ENCODE peak calls at places on chromosomes 1 and 21, in seven cellular contexts. One of them, this sample, is unnamed.

GRCh38 chr1:39752703-39753102 is 14.0 kb downstream of the PPIE start:
- DNase-seq in head of caudate nucleus: no peak
- DNase-seq in activated CD8-positive, alpha-beta memory T cell treated with anti-CD3 and anti-CD28 coated beads, Interleukin-2, amount 50 U/mL, for 48 hours: no peak
- DNase-seq in hepatic stellate cell: no peak
- DNase-seq in WTC11: no peak
- DNase-seq in activated T-cell treated with anti-CD3 and anti-CD28 coated beads for 1 hour: no peak
- DNase-seq in left ventricle myocardium superior: no peak
- DNase-seq in this sample: no peak

GRCh38 chr21:25412090-25412489 is 195.2 kb downstream of the MRPL39 start:
- DNase-seq in head of caudate nucleus: no peak
- DNase-seq in activated CD8-positive, alpha-beta memory T cell treated with anti-CD3 and anti-CD28 coated beads, Interleukin-2, amount 50 U/mL, for 48 hours: no peak
- DNase-seq in hepatic stellate cell: no peak
- DNase-seq in WTC11: no peak
- DNase-seq in activated T-cell treated with anti-CD3 and anti-CD28 coated beads for 1 hour: no peak
- DNase-seq in left ventricle myocardium superior: no peak
- DNase-seq in this sample: no peak

GRCh38 chr21:41557884-41558283 is 49.9 kb upstream of the TMPRSS2 start:
- DNase-seq in head of caudate nucleus: no peak
- DNase-seq in activated CD8-positive, alpha-beta memory T cell treated with anti-CD3 and anti-CD28 coated beads, Interleukin-2, amount 50 U/mL, for 48 hours: no peak
- DNase-seq in hepatic stellate cell: no peak
- DNase-seq in WTC11: no peak
- DNase-seq in activated T-cell treated with anti-CD3 and anti-CD28 coated beads for 1 hour: no peak
- DNase-seq in left ventricle myocardium superior: no peak
- DNase-seq in this sample: no peak

GRCh38 chr21:36981049-36981391 is 14.6 kb upstream of the HLCS start:
- DNase-seq in head of caudate nucleus: no peak
- DNase-seq in activated CD8-positive, alpha-beta memory T cell treated with anti-CD3 and anti-CD28 coated beads, Interleukin-2, amount 50 U/mL, for 48 hours: no peak
- DNase-seq in hepatic stellate cell: no peak
- DNase-seq in WTC11: no peak
- DNase-seq in activated T-cell treated with anti-CD3 and anti-CD28 coated beads for 1 hour: no peak
- DNase-seq in left ventricle myocardium superior: no peak
- DNase-seq in this sample: no peak

GRCh38 chr1:109840011-109840629 is 70.5 kb upstream of the CSF1 start:
- DNase-seq in head of caudate nucleus: no peak
- DNase-seq in activated CD8-positive, alpha-beta memory T cell treated with anti-CD3 and anti-CD28 coated beads, Interleukin-2, amount 50 U/mL, for 48 hours: no peak
- DNase-seq in hepatic stellate cell: no peak
- DNase-seq in WTC11: no peak
- DNase-seq in activated T-cell treated with anti-CD3 and anti-CD28 coated beads for 1 hour: no peak
- DNase-seq in left ventricle myocardium superior: no peak
- DNase-seq in this sample: no peak

GRCh38 chr1:247539214-247539613 is 3.0 kb upstream of the OR2C3 start:
- DNase-seq in head of caudate nucleus: no peak
- DNase-seq in activated CD8-positive, alpha-beta memory T cell treated with anti-CD3 and anti-CD28 coated beads, Interleukin-2, amount 50 U/mL, for 48 hours: no peak
- DNase-seq in hepatic stellate cell: no peak
- DNase-seq in WTC11: no peak
- DNase-seq in activated T-cell treated with anti-CD3 and anti-CD28 coated beads for 1 hour: no peak
- DNase-seq in left ventricle myocardium superior: no peak
- DNase-seq in this sample: no peak

GRCh38 chr1:15737324-15738319 is 1.6 kb downstream of the SLC25A34 start:
- DNase-seq in head of caudate nucleus: no peak
- DNase-seq in activated CD8-positive, alpha-beta memory T cell treated with anti-CD3 and anti-CD28 coated beads, Interleukin-2, amount 50 U/mL, for 48 hours: no peak
- DNase-seq in hepatic stellate cell: no peak
- DNase-seq in WTC11: no peak
- DNase-seq in activated T-cell treated with anti-CD3 and anti-CD28 coated beads for 1 hour: no peak
- DNase-seq in left ventricle myocardium superior: no peak
- DNase-seq in this sample: no peak

GRCh38 chr1:241269116-241269515 is 87.9 kb downstream of the RGS7 start:
- DNase-seq in head of caudate nucleus: no peak
- DNase-seq in activated CD8-positive, alpha-beta memory T cell treated with anti-CD3 and anti-CD28 coated beads, Interleukin-2, amount 50 U/mL, for 48 hours: no peak
- DNase-seq in hepatic stellate cell: no peak
- DNase-seq in WTC11: peak
- DNase-seq in activated T-cell treated with anti-CD3 and anti-CD28 coated beads for 1 hour: no peak
- DNase-seq in left ventricle myocardium superior: no peak
- DNase-seq in this sample: no peak

GRCh38 chr1:211198111-211198510 is 61.1 kb upstream of the RCOR3 start:
- DNase-seq in head of caudate nucleus: no peak
- DNase-seq in activated CD8-positive, alpha-beta memory T cell treated with anti-CD3 and anti-CD28 coated beads, Interleukin-2, amount 50 U/mL, for 48 hours: no peak
- DNase-seq in hepatic stellate cell: peak
- DNase-seq in WTC11: no peak
- DNase-seq in activated T-cell treated with anti-CD3 and anti-CD28 coated beads for 1 hour: no peak
- DNase-seq in left ventricle myocardium superior: no peak
- DNase-seq in this sample: no peak

GRCh38 chr1:155540000-155540874 is 22.4 kb downstream of the ASH1L start:
- DNase-seq in head of caudate nucleus: no peak
- DNase-seq in activated CD8-positive, alpha-beta memory T cell treated with anti-CD3 and anti-CD28 coated beads, Interleukin-2, amount 50 U/mL, for 48 hours: no peak
- DNase-seq in hepatic stellate cell: no peak
- DNase-seq in WTC11: no peak
- DNase-seq in activated T-cell treated with anti-CD3 and anti-CD28 coated beads for 1 hour: no peak
- DNase-seq in left ventricle myocardium superior: no peak
- DNase-seq in this sample: peak

This sample was measured in ecto neural progenitor cell.